ENCODE peak calls at places on chromosome 7, in eight cellular contexts. S is cardiac muscle cell, O is DND-41, A is cardiac fibroblast, P is AG09309, U is endothelial cell, L is ovary, F is kidney. K is an unnamed sample.

GRCh38 chr7:28988091-28988490 is 30.0 kb upstream of the TRIL start:
- DNase-seq in L (no peak), F (no peak), A (peak), P (no peak), S (no peak), U (no peak), O (no peak), K (no peak)

GRCh38 chr7:68770649-68771048 is 827.6 kb upstream of the AUTS2 start:
- DNase-seq in A (no peak), O (no peak), P (no peak), L (peak), F (peak), U (no peak), S (peak), K (no peak)

GRCh38 chr7:28406192-28406591 is 6.1 kb upstream of the CREB5 start:
- DNase-seq in S (peak), O (no peak), P (no peak), L (no peak), A (no peak), F (no peak), U (no peak), K (no peak)

GRCh38 chr7:101104193-101104713 is 19.0 kb downstream of the TRIM56 start:
- DNase-seq in P (no peak), F (no peak), L (no peak), A (no peak), U (no peak), S (no peak), O (no peak), K (no peak)

GRCh38 chr7:31633894-31634494 is 53.0 kb upstream of the PPP1R17 start:
- DNase-seq in P (no peak), A (peak), U (peak), F (no peak), O (peak), S (peak), L (no peak), K (no peak)

GRCh38 chr7:138755331-138755747 is 42.5 kb upstream of the TMEM213 start:
- DNase-seq in L (no peak), F (peak), S (peak), A (no peak), U (no peak), P (no peak), O (no peak), K (no peak)

GRCh38 chr7:139231513-139232376 is 708 bp downstream of the UBN2 start:
- DNase-seq in L (peak), U (peak), O (peak), P (no peak), F (peak), S (peak), A (no peak), K (no peak)

GRCh38 chr7:104603957-104604356 is 275.6 kb downstream of the LHFPL3 start:
- DNase-seq in S (no peak), U (no peak), O (no peak), A (no peak), L (no peak), P (no peak), F (no peak), K (no peak)

GRCh38 chr7:40299097-40299496 is 164.3 kb downstream of the SUGCT start:
- DNase-seq in A (peak), P (peak), O (peak), U (no peak), S (peak), F (no peak), L (no peak), K (no peak)

GRCh38 chr7:106678795-106679152 is 17.8 kb upstream of the CCDC71L start:
- DNase-seq in A (no peak), P (no peak), U (no peak), O (no peak), F (peak), L (no peak), S (no peak), K (no peak)

GRCh38 chr7:124462249-124462648 is 303.3 kb downstream of the GPR37 start:
- DNase-seq in F (no peak), A (peak), U (no peak), O (no peak), L (no peak), P (no peak), S (no peak), K (no peak)

GRCh38 chr7:55493416-55493815 is 78.9 kb downstream of the VOPP1 start:
- DNase-seq in U (no peak), A (peak), F (no peak), S (no peak), L (no peak), O (no peak), P (no peak), K (no peak)

GRCh38 chr7:140084142-140084655 is 21.4 kb upstream of the PARP12 start:
- DNase-seq in F (no peak), P (no peak), U (no peak), O (peak), A (no peak), L (no peak), S (no peak), K (no peak)

GRCh38 chr7:69949195-69949594 is 350.9 kb downstream of the AUTS2 start:
- DNase-seq in L (no peak), O (no peak), U (no peak), P (no peak), F (no peak), A (no peak), S (no peak), K (no peak)

GRCh38 chr7:108083980-108084379 is 46.2 kb downstream of the LAMB4 start:
- DNase-seq in S (peak), L (no peak), A (peak), F (no peak), O (no peak), U (no peak), P (no peak), K (no peak)

GRCh38 chr7:134851141-134851540 is 71.7 kb downstream of the CALD1 start:
- DNase-seq in O (no peak), U (no peak), A (no peak), P (no peak), S (no peak), L (no peak), F (no peak), K (no peak)

GRCh38 chr7:80145780-80146422 is 11.3 kb downstream of the GNAI1 start:
- DNase-seq in L (no peak), S (peak), A (peak), O (no peak), P (peak), F (no peak), U (no peak), K (no peak)

GRCh38 chr7:28957822-28958234 is 302 bp downstream of the TRIL start:
- DNase-seq in O (no peak), L (no peak), U (peak), P (no peak), S (no peak), F (peak), A (no peak), K (no peak)

GRCh38 chr7:7129381-7129780 is 53.0 kb upstream of the C1GALT1 start:
- DNase-seq in S (no peak), O (no peak), P (peak), A (no peak), U (no peak), F (no peak), L (no peak), K (no peak)

GRCh38 chr7:47473499-47474210 is 108.3 kb downstream of the TNS3 start:
- DNase-seq in A (no peak), F (no peak), P (no peak), S (peak), U (no peak), O (no peak), L (no peak), K (no peak)

GRCh38 chr7:150685219-150686029 is at the start of gene GIMAP2:
- DNase-seq in F (no peak), U (no peak), S (peak), L (no peak), O (peak), P (no peak), A (peak), K (no peak)

GRCh38 chr7:148858489-148858888 is 25.6 kb downstream of the EZH2 start:
- DNase-seq in S (no peak), U (no peak), P (no peak), A (no peak), L (no peak), F (no peak), O (no peak), K (no peak)

GRCh38 chr7:99032928-99033327 is 111.0 kb downstream of the SMURF1 start:
- DNase-seq in A (no peak), S (no peak), O (no peak), P (no peak), U (no peak), F (no peak), L (no peak), K (no peak)

GRCh38 chr7:39069886-39070881 is 92.5 kb downstream of the POU6F2 start:
- DNase-seq in S (no peak), F (no peak), O (no peak), U (no peak), P (no peak), A (no peak), L (no peak), K (no peak)

GRCh38 chr7:149850716-149851115 is 12.5 kb downstream of the ZNF862 start:
- DNase-seq in S (no peak), P (no peak), L (no peak), U (no peak), O (no peak), A (no peak), F (no peak), K (no peak)

GRCh38 chr7:122054393-122054792 is 89.7 kb downstream of the AASS start:
- DNase-seq in U (no peak), F (no peak), S (no peak), P (no peak), O (no peak), L (no peak), A (no peak), K (no peak)

GRCh38 chr7:151008511-151009323 is 15.6 kb downstream of the ATG9B start:
- DNase-seq in S (peak), L (peak), U (peak), F (peak), P (no peak), A (peak), O (peak), K (no peak)

GRCh38 chr7:29926761-29927160 is 62.8 kb downstream of the SCRN1 start:
- DNase-seq in A (no peak), S (no peak), L (no peak), P (no peak), U (no peak), O (no peak), F (no peak), K (no peak)

GRCh38 chr7:66626236-66626957 is 2.3 kb upstream of the KCTD7 start:
- DNase-seq in P (peak), A (peak), F (no peak), S (peak), U (no peak), L (no peak), O (no peak), K (no peak)

GRCh38 chr7:90383879-90384278 is 19.4 kb upstream of the CLDN12 start:
- DNase-seq in A (peak), F (no peak), U (no peak), O (no peak), P (no peak), L (no peak), S (peak), K (no peak)

GRCh38 chr7:3916146-3916545 is 615.1 kb downstream of the SDK1 start:
- DNase-seq in O (no peak), A (peak), P (no peak), L (no peak), S (peak), F (no peak), U (no peak), K (no peak)

GRCh38 chr7:46145412-46145811 is 224.3 kb upstream of the IGFBP3 start:
- DNase-seq in P (peak), O (no peak), A (peak), S (peak), U (no peak), L (no peak), F (no peak), K (no peak)

GRCh38 chr7:106260136-106260561 is 24.6 kb downstream of the NAMPT start:
- DNase-seq in P (peak), S (no peak), F (no peak), U (no peak), A (no peak), O (peak), L (no peak), K (no peak)

GRCh38 chr7:123682690-123683089 is 27.0 kb downstream of the LMOD2 start:
- DNase-seq in L (no peak), O (peak), S (peak), A (peak), U (peak), P (peak), F (no peak), K (no peak)

GRCh38 chr7:150405584-150406310 is 26.6 kb downstream of the ZNF775 start:
- DNase-seq in A (no peak), F (peak), S (no peak), P (no peak), U (peak), O (no peak), L (no peak), K (peak)

GRCh38 chr7:78746261-78746660 is 707.2 kb downstream of the MAGI2 start:
- DNase-seq in P (no peak), S (no peak), L (no peak), O (no peak), A (no peak), U (no peak), F (no peak), K (no peak)

GRCh38 chr7:105885386-105886111 is 9.2 kb upstream of the ATXN7L1 start:
- DNase-seq in S (peak), L (peak), P (no peak), O (peak), F (no peak), U (peak), A (no peak), K (no peak)

GRCh38 chr7:57305192-57305748 is 144.7 kb upstream of the ZNF716 start:
- DNase-seq in O (peak), P (no peak), L (no peak), U (no peak), F (no peak), S (no peak), A (no peak), K (no peak)
- TF ChIP-seq CTCF in O (peak), P (no peak), L (no peak), U (peak), F (no peak), S (no peak), A (peak), K (peak)

GRCh38 chr7:73840715-73841379 is 1.5 kb downstream of the METTL27 start:
- DNase-seq in P (no peak), F (no peak), S (no peak), L (no peak), A (no peak), U (no peak), O (no peak), K (no peak)

GRCh38 chr7:73838642-73839041 is 3.7 kb downstream of the METTL27 start:
- DNase-seq in L (no peak), F (no peak), S (no peak), U (no peak), A (no peak), O (no peak), P (no peak), K (no peak)

GRCh38 chr7:73839290-73839689 is 3.0 kb downstream of the METTL27 start:
- DNase-seq in U (no peak), F (no peak), P (no peak), L (no peak), A (no peak), S (no peak), O (no peak), K (no peak)

GRCh38 chr7:73841689-73842247 is 548 bp downstream of the METTL27 start:
- DNase-seq in O (no peak), A (no peak), P (no peak), L (no peak), S (no peak), F (peak), U (no peak), K (no peak)

DNA sequence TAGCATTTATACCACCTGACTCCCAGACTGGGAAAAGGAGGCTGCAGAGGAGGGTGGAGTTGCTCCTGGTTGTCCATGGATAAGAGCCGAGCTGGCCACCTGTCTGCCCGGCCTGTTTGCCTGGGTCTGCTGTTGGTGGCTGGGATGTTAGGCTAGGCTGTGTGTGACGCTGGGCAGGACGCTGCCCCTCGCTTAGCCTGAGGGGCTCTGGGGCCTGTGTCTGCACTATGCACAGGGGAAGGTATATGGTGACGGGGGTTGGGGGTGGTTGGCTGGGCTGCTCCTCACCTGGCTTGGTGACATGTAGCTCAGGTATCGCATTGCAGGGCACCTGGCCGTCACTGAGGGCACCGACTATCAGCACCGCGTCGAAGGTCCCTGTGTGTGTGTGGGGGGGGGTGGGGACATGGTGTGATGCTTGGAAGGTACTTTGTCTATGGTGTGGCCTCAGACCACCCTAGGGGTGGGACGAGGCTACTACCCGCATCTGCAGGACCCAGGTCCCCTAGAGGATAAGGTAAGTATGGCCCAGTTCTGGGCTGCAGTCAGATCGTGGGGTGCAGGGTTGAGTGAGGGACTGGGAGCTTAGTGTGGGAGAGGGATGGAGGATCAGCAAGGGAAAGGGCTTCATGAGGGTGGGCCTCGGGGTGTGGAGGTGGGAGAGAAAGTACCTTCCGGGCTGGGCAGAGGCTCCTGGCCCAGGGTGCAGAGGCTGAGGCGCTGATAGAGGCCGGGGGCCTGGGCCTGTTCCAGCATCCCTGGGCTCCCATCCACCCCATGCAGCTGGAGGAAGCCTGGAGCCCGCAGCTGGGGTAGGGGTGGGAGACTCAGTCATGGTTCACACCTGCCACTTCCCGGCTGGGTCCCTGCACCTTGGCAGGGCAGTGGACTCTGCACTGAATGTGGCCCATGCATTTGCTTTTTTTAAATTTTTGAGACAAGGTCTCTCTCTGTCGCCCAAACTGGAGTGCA is 2.3 kb downstream of the METTL27 start:
- DNase-seq in S (no peak), O (no peak), L (no peak), F (peak), U (no peak), A (no peak), P (no peak), K (no peak)
- TF ChIP-seq CTCF in S (no peak), O (peak), L (no peak), F (no peak), U (peak), A (no peak), P (no peak), K (no peak)

DNA sequence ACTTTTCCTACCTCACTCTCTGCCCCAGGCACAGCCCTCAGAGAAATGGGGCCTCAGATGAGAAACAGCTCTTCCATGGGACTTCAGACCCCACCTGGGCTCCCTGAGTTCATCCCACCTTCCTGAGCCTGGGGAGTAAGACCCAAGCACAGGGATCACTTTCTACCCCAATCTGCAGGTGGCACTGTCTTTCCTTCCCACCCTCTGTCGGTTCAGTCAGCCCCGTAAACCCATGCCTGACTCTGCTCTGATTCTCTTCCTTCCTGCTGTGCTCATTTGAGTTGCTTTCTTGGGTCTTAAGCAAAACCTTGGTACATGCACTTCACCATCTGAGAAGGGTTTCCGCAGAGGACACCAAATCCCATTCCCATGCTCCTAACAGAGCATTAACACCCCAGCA is 306.4 kb upstream of the CDC14C start:
- DNase-seq in A (no peak), O (no peak), L (no peak), U (no peak), F (no peak), P (no peak), S (no peak), K (no peak)
- TF ChIP-seq CTCF in A (no peak), O (no peak), L (no peak), U (no peak), F (no peak), P (no peak), S (no peak), K (no peak)

GRCh38 chr7:88401009-88401623 is 94.4 kb upstream of the STEAP4 start:
- DNase-seq in P (no peak), O (no peak), F (no peak), L (no peak), U (no peak), S (no peak), A (peak), K (no peak)
- TF ChIP-seq CTCF in P (no peak), O (peak), F (peak), L (no peak), U (peak), S (peak), A (peak), K (no peak)

GRCh38 chr7:94301024-94301588 is 93.6 kb upstream of the COL1A2 start:
- DNase-seq in A (peak), U (peak), P (peak), O (no peak), L (peak), S (peak), F (peak), K (peak)
- TF ChIP-seq CTCF in A (peak), U (no peak), P (no peak), O (no peak), L (no peak), S (peak), F (no peak), K (no peak)

GRCh38 chr7:114534957-114535356 is 120.3 kb downstream of the FOXP2 start:
- DNase-seq in F (no peak), A (peak), L (no peak), S (peak), P (no peak), U (no peak), O (no peak), K (no peak)

GRCh38 chr7:114540291-114540690 is 125.7 kb downstream of the FOXP2 start:
- DNase-seq in S (no peak), U (no peak), A (no peak), O (no peak), L (no peak), F (no peak), P (no peak), K (no peak)

DNA sequence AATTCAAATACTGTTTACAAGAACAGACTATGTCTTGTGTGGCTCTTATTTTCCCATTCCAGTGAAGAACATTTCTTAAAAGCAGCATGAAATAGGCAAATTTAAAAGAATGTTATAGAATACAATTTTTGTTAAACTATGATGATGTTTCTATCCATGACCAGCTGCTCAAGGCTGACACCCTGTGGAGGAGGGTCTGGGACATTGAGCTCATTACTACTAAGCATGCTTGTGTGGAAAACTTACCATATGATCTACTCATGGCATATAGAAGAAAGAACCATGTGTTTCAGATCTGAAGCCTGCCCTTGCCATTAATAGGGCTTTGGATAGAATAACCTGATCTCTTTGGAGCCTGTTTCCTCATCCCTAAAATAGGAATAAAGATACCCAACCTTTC is 125.0 kb downstream of the FOXP2 start:
- DNase-seq in F (no peak), P (no peak), L (peak), A (peak), O (no peak), U (peak), S (peak), K (no peak)
- TF ChIP-seq CTCF in F (peak), P (peak), L (no peak), A (peak), O (peak), U (no peak), S (peak), K (peak)

DNA sequence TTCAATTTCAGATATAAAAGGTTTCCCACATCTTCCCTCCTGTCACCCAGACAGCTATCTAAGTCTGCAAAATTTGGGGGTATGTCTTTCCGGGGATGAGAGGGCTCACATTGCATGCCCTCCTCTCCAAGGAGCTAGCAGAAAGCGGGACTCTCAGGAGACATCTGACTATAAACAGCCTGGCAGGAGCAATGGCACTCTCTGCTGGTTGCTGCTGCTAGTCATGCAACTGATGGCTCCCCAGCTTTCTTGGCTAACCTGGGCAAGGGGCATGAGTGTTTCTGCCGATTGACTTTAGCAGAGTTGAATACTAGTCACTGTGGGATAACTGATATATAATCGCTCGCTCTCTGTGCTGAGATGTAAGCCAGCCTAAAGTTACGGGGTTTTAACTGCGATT is 12.0 kb downstream of the TBX20 start:
- DNase-seq in P (no peak), F (no peak), O (no peak), L (no peak), S (no peak), A (peak), U (no peak), K (no peak)
- TF ChIP-seq CTCF in P (no peak), F (no peak), O (no peak), L (no peak), S (no peak), A (peak), U (no peak), K (no peak)

K was measured in ascending aorta.